ENCODE peak calls at places on chromosomes 6 and 20, in eight cellular contexts. One of them, this sample, is unnamed.

GRCh38 chr6:13927203-13927602 is 2.5 kb downstream of the RNF182 start:
- DNase-seq in PC-9: no peak
- DNase-seq in stromal cell of bone marrow: no peak
- DNase-seq in HTR-8/SVneo: no peak
- DNase-seq in activated naive CD4-positive, alpha-beta T cell: no peak
- DNase-seq in GM23248: no peak
- DNase-seq in neural crest cell: no peak
- DNase-seq in activated CD4-positive, alpha-beta T cell treated with anti-CD3 and anti-CD28 coated beads for 1 hour: no peak
- DNase-seq in this sample: no peak

GRCh38 chr6:133241901-133242760 is 974 bp downstream of the EYA4 start:
- DNase-seq in GM23248: peak
- DNase-seq in PC-9: no peak
- DNase-seq in activated CD4-positive, alpha-beta T cell treated with anti-CD3 and anti-CD28 coated beads for 1 hour: no peak
- DNase-seq in HTR-8/SVneo: no peak
- DNase-seq in neural crest cell: peak
- DNase-seq in activated naive CD4-positive, alpha-beta T cell: no peak
- DNase-seq in stromal cell of bone marrow: no peak
- DNase-seq in this sample: no peak

GRCh38 chr6:125773387-125774341 is 17.1 kb upstream of the NCOA7 start:
- DNase-seq in GM23248: no peak
- DNase-seq in PC-9: no peak
- DNase-seq in HTR-8/SVneo: no peak
- DNase-seq in neural crest cell: no peak
- DNase-seq in activated naive CD4-positive, alpha-beta T cell: no peak
- DNase-seq in activated CD4-positive, alpha-beta T cell treated with anti-CD3 and anti-CD28 coated beads for 1 hour: no peak
- DNase-seq in stromal cell of bone marrow: no peak
- DNase-seq in this sample: no peak

GRCh38 chr20:34754611-34755010 is 50.5 kb downstream of the TP53INP2 start:
- DNase-seq in neural crest cell: no peak
- DNase-seq in stromal cell of bone marrow: no peak
- DNase-seq in HTR-8/SVneo: no peak
- DNase-seq in activated CD4-positive, alpha-beta T cell treated with anti-CD3 and anti-CD28 coated beads for 1 hour: no peak
- DNase-seq in GM23248: no peak
- DNase-seq in activated naive CD4-positive, alpha-beta T cell: no peak
- DNase-seq in PC-9: no peak
- DNase-seq in this sample: no peak

GRCh38 chr20:19275630-19276071 is 63.2 kb downstream of the SLC24A3 start:
- DNase-seq in activated naive CD4-positive, alpha-beta T cell: no peak
- DNase-seq in GM23248: peak
- DNase-seq in neural crest cell: no peak
- DNase-seq in stromal cell of bone marrow: no peak
- DNase-seq in PC-9: peak
- DNase-seq in activated CD4-positive, alpha-beta T cell treated with anti-CD3 and anti-CD28 coated beads for 1 hour: no peak
- DNase-seq in HTR-8/SVneo: no peak
- DNase-seq in this sample: no peak

GRCh38 chr20:40997116-40997515 is 31.5 kb upstream of the TOP1 start:
- DNase-seq in HTR-8/SVneo: no peak
- DNase-seq in PC-9: no peak
- DNase-seq in GM23248: no peak
- DNase-seq in activated CD4-positive, alpha-beta T cell treated with anti-CD3 and anti-CD28 coated beads for 1 hour: no peak
- DNase-seq in activated naive CD4-positive, alpha-beta T cell: no peak
- DNase-seq in neural crest cell: no peak
- DNase-seq in stromal cell of bone marrow: no peak
- DNase-seq in this sample: no peak

GRCh38 chr6:166558156-166559025 is 28.1 kb downstream of the RAMACL start:
- DNase-seq in stromal cell of bone marrow: no peak
- DNase-seq in neural crest cell: no peak
- DNase-seq in GM23248: no peak
- DNase-seq in PC-9: no peak
- DNase-seq in HTR-8/SVneo: no peak
- DNase-seq in activated naive CD4-positive, alpha-beta T cell: no peak
- DNase-seq in activated CD4-positive, alpha-beta T cell treated with anti-CD3 and anti-CD28 coated beads for 1 hour: no peak
- DNase-seq in this sample: no peak

GRCh38 chr6:148211777-148212324 is 130.8 kb upstream of the SASH1 start:
- DNase-seq in HTR-8/SVneo: no peak
- DNase-seq in PC-9: no peak
- DNase-seq in stromal cell of bone marrow: no peak
- DNase-seq in neural crest cell: no peak
- DNase-seq in activated naive CD4-positive, alpha-beta T cell: no peak
- DNase-seq in GM23248: no peak
- DNase-seq in activated CD4-positive, alpha-beta T cell treated with anti-CD3 and anti-CD28 coated beads for 1 hour: no peak
- DNase-seq in this sample: no peak

GRCh38 chr20:63881451-63882226 is 13.3 kb upstream of the DNAJC5 start:
- DNase-seq in neural crest cell: no peak
- DNase-seq in activated CD4-positive, alpha-beta T cell treated with anti-CD3 and anti-CD28 coated beads for 1 hour: no peak
- DNase-seq in PC-9: no peak
- DNase-seq in activated naive CD4-positive, alpha-beta T cell: no peak
- DNase-seq in HTR-8/SVneo: no peak
- DNase-seq in GM23248: no peak
- DNase-seq in stromal cell of bone marrow: no peak
- DNase-seq in this sample: no peak

GRCh38 chr20:31811198-31811597 is 8.0 kb upstream of the MYLK2 start:
- DNase-seq in activated CD4-positive, alpha-beta T cell treated with anti-CD3 and anti-CD28 coated beads for 1 hour: no peak
- DNase-seq in GM23248: no peak
- DNase-seq in HTR-8/SVneo: no peak
- DNase-seq in stromal cell of bone marrow: no peak
- DNase-seq in activated naive CD4-positive, alpha-beta T cell: no peak
- DNase-seq in PC-9: no peak
- DNase-seq in neural crest cell: no peak
- DNase-seq in this sample: no peak

GRCh38 chr6:157209865-157210530 is 113.3 kb downstream of the TMEM242 start:
- DNase-seq in neural crest cell: no peak
- DNase-seq in activated naive CD4-positive, alpha-beta T cell: no peak
- DNase-seq in activated CD4-positive, alpha-beta T cell treated with anti-CD3 and anti-CD28 coated beads for 1 hour: no peak
- DNase-seq in stromal cell of bone marrow: no peak
- DNase-seq in HTR-8/SVneo: no peak
- DNase-seq in GM23248: no peak
- DNase-seq in PC-9: no peak
- DNase-seq in this sample: no peak

GRCh38 chr20:24485981-24486380 is 16.6 kb downstream of the SYNDIG1 start:
- DNase-seq in activated CD4-positive, alpha-beta T cell treated with anti-CD3 and anti-CD28 coated beads for 1 hour: no peak
- DNase-seq in PC-9: no peak
- DNase-seq in neural crest cell: no peak
- DNase-seq in GM23248: no peak
- DNase-seq in HTR-8/SVneo: no peak
- DNase-seq in activated naive CD4-positive, alpha-beta T cell: no peak
- DNase-seq in stromal cell of bone marrow: no peak
- DNase-seq in this sample: no peak

GRCh38 chr6:15290962-15291704 is 45.3 kb downstream of the JARID2 start:
- DNase-seq in HTR-8/SVneo: no peak
- DNase-seq in stromal cell of bone marrow: no peak
- DNase-seq in activated naive CD4-positive, alpha-beta T cell: no peak
- DNase-seq in activated CD4-positive, alpha-beta T cell treated with anti-CD3 and anti-CD28 coated beads for 1 hour: no peak
- DNase-seq in neural crest cell: no peak
- DNase-seq in PC-9: no peak
- DNase-seq in GM23248: no peak
- DNase-seq in this sample: no peak

GRCh38 chr6:6749791-6750434 is 161.4 kb downstream of the LY86 start:
- DNase-seq in activated CD4-positive, alpha-beta T cell treated with anti-CD3 and anti-CD28 coated beads for 1 hour: no peak
- DNase-seq in GM23248: peak
- DNase-seq in HTR-8/SVneo: peak
- DNase-seq in activated naive CD4-positive, alpha-beta T cell: no peak
- DNase-seq in PC-9: peak
- DNase-seq in neural crest cell: no peak
- DNase-seq in stromal cell of bone marrow: peak
- DNase-seq in this sample: peak

GRCh38 chr20:36152266-36152665 is 2.3 kb upstream of the EPB41L1 start:
- DNase-seq in activated CD4-positive, alpha-beta T cell treated with anti-CD3 and anti-CD28 coated beads for 1 hour: no peak
- DNase-seq in GM23248: no peak
- DNase-seq in stromal cell of bone marrow: no peak
- DNase-seq in neural crest cell: no peak
- DNase-seq in PC-9: no peak
- DNase-seq in activated naive CD4-positive, alpha-beta T cell: no peak
- DNase-seq in HTR-8/SVneo: no peak
- DNase-seq in this sample: no peak

GRCh38 chr6:72316675-72317380 is 305.0 kb upstream of the KCNQ5 start:
- DNase-seq in activated naive CD4-positive, alpha-beta T cell: no peak
- DNase-seq in PC-9: no peak
- DNase-seq in GM23248: no peak
- DNase-seq in neural crest cell: no peak
- DNase-seq in stromal cell of bone marrow: no peak
- DNase-seq in activated CD4-positive, alpha-beta T cell treated with anti-CD3 and anti-CD28 coated beads for 1 hour: no peak
- DNase-seq in HTR-8/SVneo: no peak
- DNase-seq in this sample: no peak

GRCh38 chr20:3927486-3928291 is 38.5 kb downstream of the PANK2 start:
- DNase-seq in GM23248: peak
- DNase-seq in activated CD4-positive, alpha-beta T cell treated with anti-CD3 and anti-CD28 coated beads for 1 hour: no peak
- DNase-seq in HTR-8/SVneo: no peak
- DNase-seq in stromal cell of bone marrow: no peak
- DNase-seq in neural crest cell: no peak
- DNase-seq in activated naive CD4-positive, alpha-beta T cell: no peak
- DNase-seq in PC-9: no peak
- DNase-seq in this sample: no peak

GRCh38 chr6:168194732-168195565 is 115.9 kb upstream of the FRMD1 start:
- DNase-seq in neural crest cell: no peak
- DNase-seq in PC-9: no peak
- DNase-seq in stromal cell of bone marrow: no peak
- DNase-seq in HTR-8/SVneo: no peak
- DNase-seq in GM23248: no peak
- DNase-seq in activated CD4-positive, alpha-beta T cell treated with anti-CD3 and anti-CD28 coated beads for 1 hour: no peak
- DNase-seq in activated naive CD4-positive, alpha-beta T cell: no peak
- DNase-seq in this sample: no peak

GRCh38 chr6:142746524-142746923 is 198.5 kb downstream of the HIVEP2 start:
- DNase-seq in PC-9: no peak
- DNase-seq in neural crest cell: no peak
- DNase-seq in HTR-8/SVneo: peak
- DNase-seq in GM23248: no peak
- DNase-seq in activated CD4-positive, alpha-beta T cell treated with anti-CD3 and anti-CD28 coated beads for 1 hour: no peak
- DNase-seq in activated naive CD4-positive, alpha-beta T cell: no peak
- DNase-seq in stromal cell of bone marrow: no peak
- DNase-seq in this sample: no peak

GRCh38 chr6:109303647-109304283 is 78.5 kb downstream of the CD164 start:
- DNase-seq in activated naive CD4-positive, alpha-beta T cell: no peak
- DNase-seq in activated CD4-positive, alpha-beta T cell treated with anti-CD3 and anti-CD28 coated beads for 1 hour: no peak
- DNase-seq in neural crest cell: no peak
- DNase-seq in stromal cell of bone marrow: no peak
- DNase-seq in HTR-8/SVneo: no peak
- DNase-seq in GM23248: peak
- DNase-seq in PC-9: no peak
- DNase-seq in this sample: no peak

GRCh38 chr6:166508726-166509125 is 77.8 kb downstream of the RAMACL start:
- DNase-seq in activated CD4-positive, alpha-beta T cell treated with anti-CD3 and anti-CD28 coated beads for 1 hour: no peak
- DNase-seq in PC-9: no peak
- DNase-seq in stromal cell of bone marrow: no peak
- DNase-seq in GM23248: no peak
- DNase-seq in neural crest cell: no peak
- DNase-seq in HTR-8/SVneo: no peak
- DNase-seq in activated naive CD4-positive, alpha-beta T cell: no peak
- DNase-seq in this sample: no peak

GRCh38 chr20:21433329-21433890 is 36.1 kb upstream of the NKX2-4 start:
- DNase-seq in HTR-8/SVneo: no peak
- DNase-seq in neural crest cell: no peak
- DNase-seq in PC-9: no peak
- DNase-seq in activated naive CD4-positive, alpha-beta T cell: no peak
- DNase-seq in activated CD4-positive, alpha-beta T cell treated with anti-CD3 and anti-CD28 coated beads for 1 hour: no peak
- DNase-seq in GM23248: peak
- DNase-seq in stromal cell of bone marrow: peak
- DNase-seq in this sample: no peak

GRCh38 chr6:33439956-33440648 is 14.3 kb upstream of the ZBTB9 start:
- DNase-seq in activated CD4-positive, alpha-beta T cell treated with anti-CD3 and anti-CD28 coated beads for 1 hour: no peak
- DNase-seq in PC-9: no peak
- DNase-seq in neural crest cell: no peak
- DNase-seq in activated naive CD4-positive, alpha-beta T cell: no peak
- DNase-seq in HTR-8/SVneo: no peak
- DNase-seq in stromal cell of bone marrow: no peak
- DNase-seq in GM23248: peak
- DNase-seq in this sample: no peak

GRCh38 chr6:133428299-133428698 is 187.1 kb downstream of the EYA4 start:
- DNase-seq in activated naive CD4-positive, alpha-beta T cell: no peak
- DNase-seq in HTR-8/SVneo: no peak
- DNase-seq in PC-9: no peak
- DNase-seq in GM23248: no peak
- DNase-seq in activated CD4-positive, alpha-beta T cell treated with anti-CD3 and anti-CD28 coated beads for 1 hour: no peak
- DNase-seq in stromal cell of bone marrow: no peak
- DNase-seq in neural crest cell: no peak
- DNase-seq in this sample: peak

GRCh38 chr20:40897177-40897700 is 131.4 kb upstream of the TOP1 start:
- DNase-seq in neural crest cell: no peak
- DNase-seq in stromal cell of bone marrow: peak
- DNase-seq in PC-9: no peak
- DNase-seq in HTR-8/SVneo: no peak
- DNase-seq in activated CD4-positive, alpha-beta T cell treated with anti-CD3 and anti-CD28 coated beads for 1 hour: no peak
- DNase-seq in GM23248: peak
- DNase-seq in activated naive CD4-positive, alpha-beta T cell: no peak
- DNase-seq in this sample: no peak

GRCh38 chr6:111845441-111845871 is 27.8 kb downstream of the FYN start:
- DNase-seq in HTR-8/SVneo: no peak
- DNase-seq in activated CD4-positive, alpha-beta T cell treated with anti-CD3 and anti-CD28 coated beads for 1 hour: no peak
- DNase-seq in stromal cell of bone marrow: no peak
- DNase-seq in GM23248: no peak
- DNase-seq in neural crest cell: no peak
- DNase-seq in activated naive CD4-positive, alpha-beta T cell: no peak
- DNase-seq in PC-9: no peak
- DNase-seq in this sample: no peak

GRCh38 chr6:21163110-21163837 is 430.3 kb upstream of the SOX4 start:
- DNase-seq in GM23248: peak
- DNase-seq in PC-9: no peak
- DNase-seq in activated CD4-positive, alpha-beta T cell treated with anti-CD3 and anti-CD28 coated beads for 1 hour: no peak
- DNase-seq in HTR-8/SVneo: peak
- DNase-seq in stromal cell of bone marrow: peak
- DNase-seq in neural crest cell: no peak
- DNase-seq in activated naive CD4-positive, alpha-beta T cell: no peak
- DNase-seq in this sample: no peak

GRCh38 chr6:116877743-116878142 is 701 bp downstream of the RFX6 start:
- DNase-seq in activated naive CD4-positive, alpha-beta T cell: no peak
- DNase-seq in HTR-8/SVneo: no peak
- DNase-seq in activated CD4-positive, alpha-beta T cell treated with anti-CD3 and anti-CD28 coated beads for 1 hour: no peak
- DNase-seq in stromal cell of bone marrow: no peak
- DNase-seq in PC-9: no peak
- DNase-seq in GM23248: no peak
- DNase-seq in neural crest cell: no peak
- DNase-seq in this sample: no peak

GRCh38 chr20:44594730-44595129 is 12.4 kb downstream of the PKIG start:
- DNase-seq in activated CD4-positive, alpha-beta T cell treated with anti-CD3 and anti-CD28 coated beads for 1 hour: no peak
- DNase-seq in neural crest cell: no peak
- DNase-seq in activated naive CD4-positive, alpha-beta T cell: no peak
- DNase-seq in stromal cell of bone marrow: peak
- DNase-seq in GM23248: peak
- DNase-seq in PC-9: no peak
- DNase-seq in HTR-8/SVneo: peak
- DNase-seq in this sample: no peak